ENCODE peak calls at places on chromosomes 6 and 20, in five cellular contexts. One of them, this sample, is unnamed.

GRCh38 chr6:164097557-164098398 is 683.3 kb downstream of the QKI start:
- DNase-seq in CD4-positive, alpha-beta T cell: no peak
- DNase-seq in heart right ventricle: peak; percentile 58
- DNase-seq in ovary: no peak
- DNase-seq in iPS DF 6.9: no peak
- DNase-seq in this sample: no peak

GRCh38 chr6:137020771-137021170 is 24.0 kb downstream of the IL20RA start:
- DNase-seq in CD4-positive, alpha-beta T cell: no peak
- DNase-seq in heart right ventricle: no peak
- DNase-seq in ovary: no peak
- DNase-seq in iPS DF 6.9: no peak
- DNase-seq in this sample: no peak

GRCh38 chr6:137217801-137218472 is 1.2 kb downstream of the IFNGR1 start:
- DNase-seq in CD4-positive, alpha-beta T cell: no peak
- DNase-seq in heart right ventricle: peak; percentile 51
- DNase-seq in ovary: no peak
- DNase-seq in iPS DF 6.9: no peak
- DNase-seq in this sample: no peak

GRCh38 chr6:84332139-84333034 is 104.9 kb upstream of the CEP162 start:
- DNase-seq in CD4-positive, alpha-beta T cell: no peak
- DNase-seq in heart right ventricle: no peak
- DNase-seq in ovary: no peak
- DNase-seq in iPS DF 6.9: no peak
- DNase-seq in this sample: no peak

GRCh38 chr6:27505209-27506027 is 32.5 kb upstream of the ZNF184 start:
- DNase-seq in CD4-positive, alpha-beta T cell: peak; percentile 67
- DNase-seq in heart right ventricle: no peak
- DNase-seq in ovary: peak; percentile 61
- DNase-seq in iPS DF 6.9: peak; percentile 64
- DNase-seq in this sample: peak; percentile 46

GRCh38 chr6:37607949-37608348 is 89.7 kb downstream of the MDGA1 start:
- DNase-seq in CD4-positive, alpha-beta T cell: no peak
- DNase-seq in heart right ventricle: no peak
- DNase-seq in ovary: no peak
- DNase-seq in iPS DF 6.9: no peak
- DNase-seq in this sample: no peak

GRCh38 chr6:135170849-135171248 is 10.3 kb upstream of the MYB start:
- DNase-seq in CD4-positive, alpha-beta T cell: no peak
- DNase-seq in heart right ventricle: no peak
- DNase-seq in ovary: no peak
- DNase-seq in iPS DF 6.9: no peak
- DNase-seq in this sample: no peak

GRCh38 chr20:22027423-22027822 is 322.0 kb downstream of the PAX1 start:
- DNase-seq in CD4-positive, alpha-beta T cell: no peak
- DNase-seq in heart right ventricle: no peak
- DNase-seq in ovary: no peak
- DNase-seq in iPS DF 6.9: no peak
- DNase-seq in this sample: no peak

GRCh38 chr6:56649053-56649769 is 6.5 kb upstream of the DST start:
- DNase-seq in CD4-positive, alpha-beta T cell: no peak
- DNase-seq in heart right ventricle: no peak
- DNase-seq in ovary: no peak
- DNase-seq in iPS DF 6.9: no peak
- DNase-seq in this sample: no peak

GRCh38 chr6:85594197-85594930 is 706 bp upstream of the SNX14 start:
- DNase-seq in CD4-positive, alpha-beta T cell: peak; percentile 27
- DNase-seq in heart right ventricle: no peak
- DNase-seq in ovary: no peak
- DNase-seq in iPS DF 6.9: no peak
- DNase-seq in this sample: peak; percentile 35